ENCODE peak calls at places on chromosomes 16 and 17, in five cellular contexts. Q is NB4; M is fibroblast of lung; E is A549; C is CD8-positive, alpha-beta T cell. O is an unnamed sample.

GRCh38 chr17:30838187-30838807 is 6.5 kb downstream of the ATAD5 start:
- DNase-seq in Q (no peak), M (no peak), E (no peak), C (no peak), O (peak)

GRCh38 chr16:10579965-10580918 is at the start of gene EMP2:
- DNase-seq in Q (peak), M (peak), E (peak), C (no peak), O (no peak)

GRCh38 chr17:74274703-74275340 is 788 bp downstream of the DNAI2 start:
- DNase-seq in Q (peak), M (no peak), E (no peak), C (no peak), O (no peak)

GRCh38 chr17:32873114-32873513 is 3.8 kb downstream of the MYO1D start:
- DNase-seq in Q (no peak), M (no peak), E (no peak), C (no peak), O (no peak)

GRCh38 chr17:50661795-50662391 is 27.2 kb downstream of the ABCC3 start:
- DNase-seq in Q (peak), M (peak), E (peak), C (no peak), O (no peak)

GRCh38 chr16:49599281-49599680 is 225.7 kb downstream of the C16orf78 start:
- DNase-seq in Q (no peak), M (no peak), E (no peak), C (no peak), O (no peak)

GRCh38 chr16:58636474-58636873 is 6.8 kb upstream of the CNOT1 start:
- DNase-seq in Q (no peak), M (no peak), E (no peak), C (no peak), O (no peak)

GRCh38 chr17:81917565-81918332 is at the start of gene SIRT7:
- DNase-seq in Q (peak), M (peak), E (peak), C (peak), O (no peak)

GRCh38 chr17:74055508-74056160 is 147.8 kb upstream of the RPL38 start:
- DNase-seq in Q (no peak), M (no peak), E (no peak), C (no peak), O (no peak)

GRCh38 chr17:65332375-65332774 is 195.2 kb downstream of the RGS9 start:
- DNase-seq in Q (no peak), M (peak), E (no peak), C (no peak), O (no peak)

GRCh38 chr17:27595208-27595607 is 35.8 kb upstream of the LGALS9 start:
- DNase-seq in Q (no peak), M (no peak), E (no peak), C (no peak), O (no peak)

GRCh38 chr16:8998114-8998513 is 34.4 kb upstream of the USP7 start:
- DNase-seq in Q (peak), M (peak), E (no peak), C (no peak), O (no peak)

GRCh38 chr17:18100616-18101015 is 7.9 kb upstream of the MYO15A start:
- DNase-seq in Q (no peak), M (no peak), E (no peak), C (no peak), O (no peak)

GRCh38 chr16:19745286-19746018 is 27.4 kb downstream of the IQCK start:
- DNase-seq in Q (no peak), M (peak), E (no peak), C (no peak), O (no peak)

GRCh38 chr17:38942641-38943040 is 17.2 kb downstream of the LASP1NB start:
- DNase-seq in Q (no peak), M (no peak), E (no peak), C (no peak), O (no peak)

GRCh38 chr16:72172105-72173034 is at the start of gene PMFBP1:
- DNase-seq in Q (peak), M (peak), E (peak), C (no peak), O (no peak)

GRCh38 chr17:82876149-82876548 is 36.3 kb upstream of the ZNF750 start:
- DNase-seq in Q (peak), M (peak), E (no peak), C (no peak), O (peak)

GRCh38 chr16:68446941-68447675 is 1.2 kb downstream of the SMPD3 start:
- DNase-seq in Q (no peak), M (no peak), E (no peak), C (no peak), O (no peak)

GRCh38 chr16:56862776-56863175 is 2.2 kb upstream of the SLC12A3 start:
- DNase-seq in Q (peak), M (no peak), E (no peak), C (no peak), O (no peak)

GRCh38 chr17:82096709-82097186 is 1.3 kb downstream of the FASN start:
- DNase-seq in Q (peak), M (no peak), E (no peak), C (no peak), O (no peak)

GRCh38 chr16:51393381-51394005 is 242.4 kb upstream of the SALL1 start:
- DNase-seq in Q (no peak), M (peak), E (no peak), C (no peak), O (no peak)

GRCh38 chr16:66267287-66268137 is 99.0 kb upstream of the CDH5 start:
- DNase-seq in Q (no peak), M (no peak), E (no peak), C (no peak), O (no peak)

GRCh38 chr16:3131755-3132377 is 3.0 kb upstream of the ZNF213 start:
- DNase-seq in Q (peak), M (peak), E (no peak), C (peak), O (no peak)

GRCh38 chr17:79094261-79094660 is 19.6 kb downstream of the ENGASE start:
- DNase-seq in Q (no peak), M (no peak), E (no peak), C (no peak), O (no peak)

GRCh38 chr17:45336390-45337182 is 19.8 kb upstream of the MAP3K14 start:
- DNase-seq in Q (no peak), M (no peak), E (no peak), C (no peak), O (no peak)

GRCh38 chr17:76383645-76384221 is 676 bp upstream of the SPHK1 start:
- DNase-seq in Q (peak), M (peak), E (peak), C (peak), O (no peak)

GRCh38 chr16:69329369-69330285 is 761 bp downstream of the PDF start:
- DNase-seq in Q (no peak), M (peak), E (no peak), C (peak), O (no peak)

GRCh38 chr17:7215136-7215638 is 4.4 kb downstream of the DLG4 start:
- DNase-seq in Q (no peak), M (no peak), E (no peak), C (no peak), O (no peak)
- H3K4me3 ChIP-seq in Q (peak), M (peak), E (peak), C (peak), O (no peak)

GRCh38 chr16:87954361-87954760 is 3.1 kb downstream of the BANP start:
- DNase-seq in Q (no peak), M (no peak), E (no peak), C (no peak), O (no peak)

GRCh38 chr16:87953308-87954208 is 2.3 kb downstream of the BANP start:
- DNase-seq in Q (no peak), M (peak), E (no peak), C (no peak), O (no peak)

GRCh38 chr16:87952751-87953150 is 1.5 kb downstream of the BANP start:
- DNase-seq in Q (no peak), M (no peak), E (no peak), C (no peak), O (no peak)

GRCh38 chr16:87950765-87951549 is at the start of gene BANP:
- DNase-seq in Q (peak), M (peak), E (peak), C (peak), O (peak)

DNA sequence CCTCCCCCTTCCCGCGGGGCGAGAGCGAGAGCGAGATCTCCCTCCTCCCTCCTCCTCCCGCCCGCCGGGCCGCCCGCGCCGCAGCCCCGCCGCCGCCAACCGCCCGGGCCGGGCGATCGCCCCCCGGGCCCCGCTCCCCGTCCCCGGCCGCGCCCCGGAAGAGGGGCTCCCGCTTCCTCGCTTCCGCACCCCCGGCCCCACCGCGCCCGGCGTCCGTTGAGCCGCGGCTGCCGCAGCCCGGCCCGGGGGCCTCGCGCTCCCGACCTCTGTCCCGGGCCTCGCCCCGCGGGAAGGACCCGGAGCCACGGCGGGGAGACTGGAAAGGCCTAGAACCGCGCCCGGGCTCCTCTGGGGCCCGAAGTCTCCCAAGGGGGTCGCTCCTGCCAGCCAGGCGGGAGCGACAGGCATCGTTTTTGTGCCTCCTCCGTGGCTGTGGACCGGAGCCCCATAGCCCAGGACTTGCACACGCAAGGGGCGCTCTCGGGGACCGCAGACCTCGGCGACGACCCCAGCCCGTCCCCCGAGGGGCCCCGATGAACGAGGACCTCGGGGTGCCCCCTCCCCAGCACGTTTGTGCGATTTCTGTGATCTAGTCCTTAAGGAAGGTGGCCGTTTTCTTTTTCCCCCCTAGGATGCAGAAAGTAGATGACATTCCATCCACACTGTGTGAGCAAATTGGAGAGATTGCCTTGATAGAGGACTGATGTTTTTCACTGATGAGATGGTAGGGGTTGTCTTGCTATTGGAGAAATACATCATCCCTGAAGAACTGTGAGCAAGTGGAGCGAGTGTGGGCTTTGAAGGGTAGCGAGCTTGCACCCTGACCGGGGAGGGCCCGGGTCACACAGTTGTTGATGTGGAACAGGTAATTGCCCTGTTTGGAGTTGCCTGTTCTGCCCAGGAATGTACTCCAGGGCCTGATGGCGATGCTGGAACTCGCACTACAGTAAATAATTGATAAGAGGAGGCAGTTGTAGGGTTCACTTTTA is 610 bp downstream of the BANP start:
- DNase-seq in Q (peak), M (peak), E (no peak), C (no peak), O (no peak)
- TF ChIP-seq CTCF in Q (no peak), M (no peak), E (no peak), C (no peak), O (peak)

DNA sequence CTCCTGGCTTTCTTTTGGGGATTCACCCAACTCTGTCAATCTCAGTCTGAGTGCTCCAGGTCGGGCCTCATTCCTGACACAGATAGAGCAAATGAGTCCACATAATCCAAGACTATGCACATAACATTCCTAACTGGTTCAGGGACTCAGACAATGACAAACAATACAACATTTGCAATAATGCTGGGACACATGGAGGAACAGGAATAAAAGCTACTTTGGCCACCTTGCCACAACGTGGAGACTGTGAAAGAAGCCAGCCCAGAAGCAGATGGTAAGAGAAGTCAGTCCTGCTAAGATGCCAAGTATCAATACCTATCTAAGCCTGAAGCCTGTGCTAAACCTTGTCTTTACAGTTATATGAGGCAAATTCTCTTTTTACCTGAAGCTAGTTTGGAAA is 39.0 kb downstream of the GLG1 start:
- DNase-seq in Q (no peak), M (no peak), E (no peak), C (no peak), O (no peak)
- H3K4me3 ChIP-seq in Q (no peak), M (no peak), E (no peak), C (no peak), O (no peak)

GRCh38 chr16:75225092-75225491 is 6.3 kb downstream of the CTRB1 start:
- DNase-seq in Q (no peak), M (peak), E (no peak), C (no peak), O (no peak)

GRCh38 chr16:75224683-75225082 is 5.9 kb downstream of the CTRB1 start:
- DNase-seq in Q (no peak), M (no peak), E (no peak), C (no peak), O (no peak)

GRCh38 chr16:75224281-75224680 is 5.5 kb downstream of the CTRB1 start:
- DNase-seq in Q (no peak), M (no peak), E (no peak), C (no peak), O (no peak)

GRCh38 chr16:75219838-75220237 is 1.1 kb downstream of the CTRB1 start:
- DNase-seq in Q (no peak), M (no peak), E (no peak), C (peak), O (no peak)

GRCh38 chr16:75222271-75222783 is 3.5 kb downstream of the CTRB1 start:
- DNase-seq in Q (no peak), M (no peak), E (no peak), C (no peak), O (no peak)
- TF ChIP-seq CTCF in Q (no peak), M (no peak), E (no peak), C (no peak), O (no peak)

GRCh38 chr17:9645858-9646555 is 690 bp downstream of the USP43 start:
- DNase-seq in Q (peak), M (peak), E (peak), C (peak), O (no peak)
- H3K4me3 ChIP-seq in Q (peak), M (no peak), E (peak), C (peak), O (peak)

GRCh38 chr17:36512641-36513040 is 22.0 kb downstream of the MYO19 start:
- DNase-seq in Q (no peak), M (no peak), E (no peak), C (no peak), O (no peak)

GRCh38 chr17:36509272-36509985 is 22.9 kb downstream of the ZNHIT3 start:
- DNase-seq in Q (no peak), M (no peak), E (no peak), C (no peak), O (no peak)

GRCh38 chr17:36510636-36511035 is 24.0 kb downstream of the MYO19 start:
- DNase-seq in Q (no peak), M (no peak), E (no peak), C (no peak), O (no peak)

GRCh38 chr17:36514856-36515255 is 19.8 kb downstream of the MYO19 start:
- DNase-seq in Q (no peak), M (no peak), E (no peak), C (no peak), O (no peak)

DNA sequence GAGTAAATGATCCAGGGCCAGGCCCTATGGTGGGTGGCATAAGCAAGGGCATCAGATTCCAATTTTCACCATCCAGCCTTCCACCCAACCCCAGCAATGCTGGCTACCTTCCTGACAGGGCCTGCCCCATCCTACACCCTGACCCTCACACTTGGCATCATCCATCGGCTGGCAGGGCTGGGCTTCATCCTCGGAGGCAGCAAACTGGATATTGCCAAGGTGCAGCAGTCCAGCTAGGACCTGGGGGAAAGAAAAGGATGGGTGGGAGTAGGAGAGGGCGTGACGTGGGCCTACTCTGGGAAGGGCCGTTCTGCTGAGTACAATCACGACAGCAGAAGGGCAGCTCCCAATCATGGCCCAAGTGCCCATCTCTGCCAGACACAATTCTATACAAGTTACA is 23.5 kb downstream of the MYO19 start:
- DNase-seq in Q (no peak), M (no peak), E (no peak), C (no peak), O (no peak)
- TF ChIP-seq CTCF in Q (no peak), M (no peak), E (no peak), C (no peak), O (no peak)

O was measured in LNCaP clone FGC.